ENCODE peak calls at places on chromosomes 2 and 18, in five cellular contexts. I is CD8-positive, alpha-beta T cell; B is epithelial cell of proximal tubule; F is fibroblast of lung; C is fibroblast of mammary gland. Z is an unnamed sample.

GRCh38 chr2:190277234-190278112 is 42.2 kb downstream of the HIBCH start:
- DNase-seq in I (no peak), B (no peak), F (peak; percentile 65), C (peak; percentile 78), Z (no peak)

GRCh38 chr18:27797484-27797883 is 379.4 kb downstream of the CDH2 start:
- DNase-seq in I (no peak), B (no peak), F (no peak), C (no peak), Z (no peak)

GRCh38 chr2:43798300-43798699 is 24.5 kb downstream of the DYNC2LI1 start:
- DNase-seq in I (no peak), B (no peak), F (no peak), C (no peak), Z (no peak)

GRCh38 chr2:12090590-12090989 is 344.2 kb downstream of the LPIN1 start:
- DNase-seq in I (no peak), B (no peak), F (no peak), C (no peak), Z (no peak)

GRCh38 chr2:230128943-230129342 is 60.2 kb upstream of the SLC16A14 start:
- DNase-seq in I (no peak), B (no peak), F (peak; percentile 85), C (peak; percentile 83), Z (no peak)

GRCh38 chr18:57730146-57730545 is 73.0 kb downstream of the ATP8B1 start:
- DNase-seq in I (no peak), B (no peak), F (no peak), C (no peak), Z (no peak)

GRCh38 chr18:66046025-66046602 is 295.3 kb downstream of the CDH7 start:
- DNase-seq in I (no peak), B (no peak), F (no peak), C (no peak), Z (no peak)

GRCh38 chr18:21448301-21448700 is 152.2 kb downstream of the ESCO1 start:
- DNase-seq in I (no peak), B (no peak), F (no peak), C (peak; percentile 16), Z (no peak)

GRCh38 chr18:11985532-11985931 is 4.2 kb downstream of the IMPA2 start:
- DNase-seq in I (no peak), B (no peak), F (no peak), C (no peak), Z (no peak)

GRCh38 chr2:158130832-158131473 is 29.3 kb downstream of the UPP2 start:
- DNase-seq in I (no peak), B (peak; percentile 87), F (peak; percentile 10), C (peak; percentile 19), Z (no peak)

GRCh38 chr2:95313296-95314265 is 16.4 kb downstream of the KCNIP3 start:
- DNase-seq in I (no peak), B (no peak), F (no peak), C (no peak), Z (no peak)

GRCh38 chr2:238239552-238239871 is 326 bp downstream of the HES6 start:
- DNase-seq in I (no peak), B (no peak), F (no peak), C (no peak), Z (no peak)

GRCh38 chr2:191369034-191369433 is 123.8 kb downstream of the MYO1B start:
- DNase-seq in I (no peak), B (no peak), F (no peak), C (peak; percentile 34), Z (no peak)
- TF ChIP-seq CTCF in I (no peak), B (peak; percentile 46), F (peak; percentile 51), C (peak; percentile 60), Z (peak; percentile 43)

GRCh38 chr18:7273301-7273911 is 42.5 kb downstream of the LRRC30 start:
- DNase-seq in I (no peak), B (no peak), F (peak; percentile 85), C (peak; percentile 85), Z (no peak)

GRCh38 chr18:7269903-7270302 is 39.0 kb downstream of the LRRC30 start:
- DNase-seq in I (no peak), B (no peak), F (peak; percentile 6), C (no peak), Z (no peak)

GRCh38 chr18:7272268-7273049 is 41.6 kb downstream of the LRRC30 start:
- DNase-seq in I (no peak), B (peak; percentile 27), F (peak; percentile 81), C (peak; percentile 75), Z (peak; percentile 62)
- TF ChIP-seq CTCF in I (no peak), B (peak; percentile 71), F (peak; percentile 65), C (peak; percentile 59), Z (peak; percentile 32)

GRCh38 chr18:14074187-14074586 is 58.0 kb downstream of the ZNF519 start:
- DNase-seq in I (no peak), B (no peak), F (no peak), C (no peak), Z (no peak)
- TF ChIP-seq CTCF in I (no peak), B (peak; percentile 13), F (no peak), C (no peak), Z (no peak)

DNA sequence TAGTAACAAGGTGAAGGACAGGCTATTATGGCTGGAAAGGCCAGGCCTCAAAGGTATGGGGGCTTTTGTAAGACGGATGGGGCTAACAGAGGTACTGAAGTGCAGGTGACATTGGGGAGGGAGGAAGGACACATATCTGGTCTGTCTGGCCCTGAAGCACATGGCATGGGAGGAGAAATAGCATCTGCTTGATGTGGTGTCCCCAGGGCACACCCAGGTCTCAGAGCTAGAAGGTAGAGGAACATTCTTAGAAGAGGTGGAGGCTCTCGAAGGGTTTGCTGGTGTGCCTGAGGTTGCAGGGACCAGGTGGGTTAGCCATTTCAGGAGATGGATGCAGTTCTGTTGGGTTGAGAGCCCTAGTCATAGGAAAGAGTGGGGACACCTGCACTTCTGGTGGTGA is 9.5 kb downstream of the RALB start:
- DNase-seq in I (no peak), B (no peak), F (no peak), C (no peak), Z (no peak)
- TF ChIP-seq CTCF in I (no peak), B (no peak), F (no peak), C (no peak), Z (no peak)

DNA sequence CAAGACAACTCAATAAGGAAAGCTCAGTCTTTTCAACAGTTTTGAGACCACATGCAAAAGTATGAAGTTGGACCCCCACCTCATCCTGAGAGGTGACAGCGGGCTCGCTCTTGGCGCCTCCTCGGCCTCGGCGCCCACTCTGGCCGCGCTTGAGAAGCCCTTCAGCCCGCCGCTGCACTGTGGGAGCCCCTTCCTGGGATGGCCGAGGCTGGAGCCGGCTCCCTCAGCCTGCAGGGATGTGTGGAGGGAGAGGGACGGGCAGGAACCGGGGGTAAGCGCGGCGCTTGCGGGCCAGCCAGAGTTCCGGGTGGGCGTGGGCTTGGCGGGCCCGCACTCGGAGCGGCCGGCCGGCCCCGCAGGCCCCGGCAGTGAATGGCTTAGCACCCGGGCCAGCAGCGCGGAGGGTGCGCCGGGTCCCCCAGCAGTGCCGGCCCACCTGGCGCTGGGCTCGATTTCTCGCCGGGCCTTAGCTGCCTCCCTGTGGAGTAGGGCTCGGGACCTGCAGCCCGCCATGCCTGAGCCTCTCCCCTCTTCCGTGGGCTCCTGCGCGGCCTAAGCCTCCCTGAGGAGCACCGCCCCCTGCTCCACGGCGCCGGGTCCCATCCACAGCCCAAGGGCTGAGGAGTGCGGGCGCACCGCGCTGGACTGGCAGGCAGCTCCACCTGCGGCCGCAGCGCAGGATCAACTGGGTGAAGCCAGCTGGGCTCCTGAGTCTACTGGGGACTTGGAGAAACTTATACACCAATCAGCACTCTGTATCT is 18.0 kb upstream of the ACVR2A start:
- DNase-seq in I (no peak), B (no peak), F (no peak), C (no peak), Z (no peak)
- TF ChIP-seq CTCF in I (no peak), B (no peak), F (no peak), C (no peak), Z (no peak)

GRCh38 chr2:160810406-160810805 is 316.8 kb upstream of the RBMS1 start:
- DNase-seq in I (no peak), B (no peak), F (no peak), C (no peak), Z (no peak)
- TF ChIP-seq CTCF in I (no peak), B (no peak), F (no peak), C (no peak), Z (no peak)